ENCODE peak calls at places on chromosomes 6 and 20, in five cellular contexts. U is NCI-H1930, L is IMR-90, H is SJSA1, N is nucleus accumbens. V is an unnamed sample.
A peak's percentile ranks its signal among the peaks of the same experiment; 100 is the strongest.

GRCh38 chr6:55065020-55065419 is 109.3 kb upstream of the HCRTR2 start:
- DNase-seq in U (no peak), H (no peak), L (no peak), N (no peak), V (no peak)

GRCh38 chr20:6767536-6768227 is at the start of gene BMP2:
- DNase-seq in H (peak; percentile 72), U (peak; percentile 72), L (peak; percentile 50), N (no peak), V (peak; percentile 64)

GRCh38 chr20:50303573-50304500 is 113.2 kb downstream of the CEBPB start:
- DNase-seq in H (peak; percentile 40), L (peak; percentile 85), U (no peak), N (no peak), V (peak; percentile 98)

GRCh38 chr20:19497064-19497463 is 261.0 kb upstream of the RIN2 start:
- DNase-seq in U (no peak), H (peak; percentile 30), N (no peak), L (peak; percentile 6), V (peak; percentile 3)

GRCh38 chr6:33856655-33857054 is 52.9 kb upstream of the MLN start:
- DNase-seq in L (no peak), U (no peak), N (no peak), H (no peak), V (no peak)

GRCh38 chr6:21103626-21104224 is 489.8 kb upstream of the SOX4 start:
- DNase-seq in H (no peak), N (no peak), U (no peak), L (peak; percentile 52), V (no peak)

GRCh38 chr6:168536665-168537249 is 95.8 kb downstream of the SMOC2 start:
- DNase-seq in H (no peak), L (no peak), N (no peak), U (no peak), V (no peak)

GRCh38 chr6:109383438-109383940 is 1.2 kb upstream of the CD164 start:
- DNase-seq in U (no peak), H (peak; percentile 18), N (no peak), L (no peak), V (no peak)

GRCh38 chr6:101614774-101615173 is 221.3 kb downstream of the GRIK2 start:
- DNase-seq in U (no peak), H (peak; percentile 15), N (no peak), L (peak; percentile 87), V (peak; percentile 43)

GRCh38 chr6:7978736-7979135 is 68.1 kb upstream of the TXNDC5 start:
- DNase-seq in L (no peak), H (no peak), N (no peak), U (no peak), V (no peak)

GRCh38 chr20:17835240-17835940 is 133.2 kb downstream of the SNX5 start:
- DNase-seq in L (peak; percentile 86), N (no peak), U (no peak), H (peak; percentile 64), V (peak; percentile 85)

GRCh38 chr20:54843891-54844290 is 368.5 kb downstream of the DOK5 start:
- DNase-seq in U (no peak), N (no peak), H (no peak), L (no peak), V (no peak)

GRCh38 chr6:37889015-37889885 is 69.7 kb downstream of the ZFAND3 start:
- DNase-seq in U (no peak), N (no peak), H (no peak), L (no peak), V (no peak)

GRCh38 chr6:107046316-107046715 is 18.3 kb downstream of the MTRES1 start:
- DNase-seq in U (peak; percentile 14), L (no peak), N (no peak), H (no peak), V (peak; percentile 17)

GRCh38 chr20:25233016-25233772 is 14.7 kb upstream of the PYGB start:
- DNase-seq in U (no peak), N (no peak), L (peak; percentile 65), H (peak; percentile 51), V (peak; percentile 75)

GRCh38 chr6:170417881-170418280 is 111.3 kb downstream of the FAM120B start:
- DNase-seq in N (no peak), L (no peak), U (no peak), H (no peak), V (no peak)

GRCh38 chr20:54061106-54061881 is 9.1 kb downstream of the BCAS1 start:
- DNase-seq in N (no peak), U (no peak), H (no peak), L (peak; percentile 7), V (peak; percentile 35)

GRCh38 chr6:28693751-28694443 is 168.2 kb downstream of the GPX5 start:
- DNase-seq in U (no peak), L (no peak), N (no peak), H (no peak), V (no peak)

GRCh38 chr6:34126419-34126818 is 19.5 kb downstream of the GRM4 start:
- DNase-seq in L (no peak), N (no peak), U (no peak), H (no peak), V (no peak)

GRCh38 chr6:146701632-146702031 is 102.9 kb downstream of the ADGB start:
- DNase-seq in N (no peak), U (no peak), H (no peak), L (no peak), V (no peak)

GRCh38 chr6:36196049-36196879 is at the start of gene BRPF3:
- DNase-seq in H (peak; percentile 64), U (peak; percentile 56), L (peak; percentile 67), N (peak; percentile 58), V (peak; percentile 75)

V was measured in fibroblast of pulmonary artery.